ENCODE peak calls at places on chromosomes 12 and 14, in nine cellular contexts. X is iPS-NIHi11; M is kidney; G is activated CD8-positive, alpha-beta memory T cell treated with anti-CD3 and anti-CD28 coated beads for 4 hours; C is sigmoid colon; B is hippocampal formation; I is right cardiac atrium; U is Calu3; H is Right ventricle myocardium superior. K is an unnamed sample.

GRCh38 chr12:2163172-2163927 is 110.6 kb downstream of the CACNA1C start:
- DNase-seq in U (peak; percentile 61), C (peak; percentile 95), M (peak; percentile 88), I (peak; percentile 97), H (peak; percentile 93), X (no peak), G (no peak), B (peak; percentile 20), K (peak; percentile 87)

GRCh38 chr12:45674583-45674982 is 54.9 kb upstream of the ARID2 start:
- DNase-seq in G (no peak), X (peak; percentile 15), H (peak; percentile 50), U (peak; percentile 59), C (peak; percentile 75), B (no peak), M (no peak), I (peak; percentile 70), K (peak; percentile 12)

GRCh38 chr12:93895096-93895460 is 217.9 kb downstream of the CRADD start:
- DNase-seq in I (no peak), H (no peak), U (no peak), C (no peak), X (no peak), G (no peak), B (no peak), M (no peak), K (no peak)

GRCh38 chr12:108597559-108598471 is at the start of gene TMEM119:
- DNase-seq in G (no peak), I (peak; percentile 77), B (peak; percentile 19), U (no peak), H (peak; percentile 65), C (peak; percentile 76), X (peak; percentile 59), M (peak; percentile 87), K (no peak)

GRCh38 chr14:59583755-59584154 is 7.1 kb upstream of the CCDC175 start:
- DNase-seq in M (no peak), I (no peak), G (no peak), U (no peak), H (no peak), X (peak; percentile 35), B (no peak), C (no peak), K (no peak)

GRCh38 chr12:16437926-16438325 is 90.5 kb downstream of the MGST1 start:
- DNase-seq in X (peak; percentile 12), M (no peak), U (no peak), C (no peak), G (no peak), B (no peak), H (no peak), I (no peak), K (no peak)

GRCh38 chr12:460301-461230 is 827 bp downstream of the B4GALNT3 start:
- DNase-seq in U (no peak), B (no peak), H (peak; percentile 53), G (no peak), I (peak; percentile 81), M (peak; percentile 82), C (no peak), X (peak; percentile 59), K (peak; percentile 12)

GRCh38 chr14:50910495-50911420 is 33.5 kb downstream of the PYGL start:
- DNase-seq in I (no peak), U (no peak), B (no peak), G (no peak), C (no peak), M (no peak), X (no peak), H (no peak), K (no peak)

GRCh38 chr14:75290851-75291250 is 12.2 kb downstream of the FOS start:
- DNase-seq in U (no peak), C (no peak), X (no peak), B (no peak), H (no peak), G (no peak), I (no peak), M (no peak), K (no peak)

GRCh38 chr14:105247715-105248367 is 492 bp upstream of the BTBD6 start:
- DNase-seq in C (no peak), G (no peak), M (no peak), H (no peak), I (peak; percentile 63), X (no peak), U (no peak), B (no peak), K (no peak)

GRCh38 chr12:69648476-69648875 is 37.8 kb upstream of the LRRC10 start:
- DNase-seq in B (no peak), G (no peak), X (no peak), M (no peak), U (no peak), H (no peak), I (no peak), C (no peak), K (no peak)

GRCh38 chr14:74401504-74402241 is 24.3 kb downstream of the SYNDIG1L start:
- DNase-seq in X (peak; percentile 68), H (peak; percentile 57), U (peak; percentile 30), B (no peak), M (peak; percentile 87), I (peak; percentile 72), G (peak; percentile 19), C (no peak), K (peak; percentile 4)

GRCh38 chr12:25151476-25151875 is 43.5 kb downstream of the DNAI7 start:
- DNase-seq in M (peak; percentile 59), U (peak; percentile 7), X (peak; percentile 24), B (no peak), G (no peak), C (peak; percentile 69), H (no peak), I (peak; percentile 74), K (no peak)

GRCh38 chr14:99574099-99574880 is 29.7 kb downstream of the CCDC85C start:
- DNase-seq in I (peak; percentile 76), H (peak; percentile 63), B (no peak), G (no peak), C (no peak), M (peak; percentile 89), X (peak; percentile 46), U (peak; percentile 65), K (no peak)

K was measured in HT-29.